ENCODE peak calls at places on chromosomes 2 and 18, in five cellular contexts. One of them, this sample, is unnamed.

GRCh38 chr2:25373269-25373981 is 31.7 kb upstream of the DNMT3A start:
- DNase-seq in ovary: no peak
- DNase-seq in cardiac muscle cell: no peak
- DNase-seq in body of pancreas: peak; percentile 97
- DNase-seq in stimulated activated CD4-positive, alpha-beta T cell treated with anti-CD3 and anti-CD28 coated beads, Interleukin-4, amount 100 ng/mL, for 24 hours: no peak
- DNase-seq in this sample: no peak

GRCh38 chr2:191954446-191954845 is 107.6 kb upstream of the CAVIN2 start:
- DNase-seq in ovary: no peak
- DNase-seq in cardiac muscle cell: peak; percentile 46
- DNase-seq in body of pancreas: no peak
- DNase-seq in stimulated activated CD4-positive, alpha-beta T cell treated with anti-CD3 and anti-CD28 coated beads, Interleukin-4, amount 100 ng/mL, for 24 hours: no peak
- DNase-seq in this sample: no peak

GRCh38 chr2:129011466-129012061 is 692.9 kb upstream of the HS6ST1 start:
- DNase-seq in ovary: no peak
- DNase-seq in cardiac muscle cell: no peak
- DNase-seq in body of pancreas: no peak
- DNase-seq in stimulated activated CD4-positive, alpha-beta T cell treated with anti-CD3 and anti-CD28 coated beads, Interleukin-4, amount 100 ng/mL, for 24 hours: no peak
- DNase-seq in this sample: no peak

GRCh38 chr18:43524260-43524659 is 247.0 kb upstream of the SYT4 start:
- DNase-seq in ovary: no peak
- DNase-seq in cardiac muscle cell: no peak
- DNase-seq in body of pancreas: no peak
- DNase-seq in stimulated activated CD4-positive, alpha-beta T cell treated with anti-CD3 and anti-CD28 coated beads, Interleukin-4, amount 100 ng/mL, for 24 hours: no peak
- DNase-seq in this sample: no peak

GRCh38 chr2:99864561-99865216 is 277.7 kb downstream of the AFF3 start:
- DNase-seq in ovary: no peak
- DNase-seq in cardiac muscle cell: peak; percentile 61
- DNase-seq in body of pancreas: no peak
- DNase-seq in stimulated activated CD4-positive, alpha-beta T cell treated with anti-CD3 and anti-CD28 coated beads, Interleukin-4, amount 100 ng/mL, for 24 hours: no peak
- DNase-seq in this sample: no peak

GRCh38 chr2:233473878-233474277 is 92.7 kb downstream of the USP40 start:
- DNase-seq in ovary: no peak
- DNase-seq in cardiac muscle cell: no peak
- DNase-seq in body of pancreas: no peak
- DNase-seq in stimulated activated CD4-positive, alpha-beta T cell treated with anti-CD3 and anti-CD28 coated beads, Interleukin-4, amount 100 ng/mL, for 24 hours: no peak
- DNase-seq in this sample: no peak

GRCh38 chr2:40346535-40347354 is 105.1 kb downstream of the SLC8A1 start:
- DNase-seq in ovary: no peak
- DNase-seq in cardiac muscle cell: peak; percentile 36
- DNase-seq in body of pancreas: no peak
- DNase-seq in stimulated activated CD4-positive, alpha-beta T cell treated with anti-CD3 and anti-CD28 coated beads, Interleukin-4, amount 100 ng/mL, for 24 hours: no peak
- DNase-seq in this sample: no peak

GRCh38 chr2:30398488-30398887 is 48.6 kb upstream of the LCLAT1 start:
- DNase-seq in ovary: no peak
- DNase-seq in cardiac muscle cell: no peak
- DNase-seq in body of pancreas: no peak
- DNase-seq in stimulated activated CD4-positive, alpha-beta T cell treated with anti-CD3 and anti-CD28 coated beads, Interleukin-4, amount 100 ng/mL, for 24 hours: no peak
- DNase-seq in this sample: no peak

GRCh38 chr2:12127639-12128038 is 381.2 kb downstream of the LPIN1 start:
- DNase-seq in ovary: no peak
- DNase-seq in cardiac muscle cell: no peak
- DNase-seq in body of pancreas: no peak
- DNase-seq in stimulated activated CD4-positive, alpha-beta T cell treated with anti-CD3 and anti-CD28 coated beads, Interleukin-4, amount 100 ng/mL, for 24 hours: no peak
- DNase-seq in this sample: no peak

GRCh38 chr2:184053326-184053725 is 545.0 kb upstream of the ZNF804A start:
- DNase-seq in ovary: no peak
- DNase-seq in cardiac muscle cell: no peak
- DNase-seq in body of pancreas: peak; percentile 41
- DNase-seq in stimulated activated CD4-positive, alpha-beta T cell treated with anti-CD3 and anti-CD28 coated beads, Interleukin-4, amount 100 ng/mL, for 24 hours: no peak
- DNase-seq in this sample: no peak

GRCh38 chr18:76658627-76659026 is 163.6 kb upstream of the ZNF516 start:
- DNase-seq in ovary: no peak
- DNase-seq in cardiac muscle cell: no peak
- DNase-seq in body of pancreas: no peak
- DNase-seq in stimulated activated CD4-positive, alpha-beta T cell treated with anti-CD3 and anti-CD28 coated beads, Interleukin-4, amount 100 ng/mL, for 24 hours: peak; percentile 12
- DNase-seq in this sample: peak; percentile 56

GRCh38 chr2:42810971-42811865 is 18.8 kb upstream of the HAAO start:
- DNase-seq in ovary: peak; percentile 77
- DNase-seq in cardiac muscle cell: peak; percentile 86
- DNase-seq in body of pancreas: peak; percentile 34
- DNase-seq in stimulated activated CD4-positive, alpha-beta T cell treated with anti-CD3 and anti-CD28 coated beads, Interleukin-4, amount 100 ng/mL, for 24 hours: peak; percentile 46
- DNase-seq in this sample: peak; percentile 60

GRCh38 chr2:176088048-176088936 is 4.2 kb upstream of the HOXD13 start:
- DNase-seq in ovary: no peak
- DNase-seq in cardiac muscle cell: peak; percentile 48
- DNase-seq in body of pancreas: peak; percentile 63
- DNase-seq in stimulated activated CD4-positive, alpha-beta T cell treated with anti-CD3 and anti-CD28 coated beads, Interleukin-4, amount 100 ng/mL, for 24 hours: no peak
- DNase-seq in this sample: no peak

GRCh38 chr2:202373490-202373889 is 2.6 kb upstream of the BMPR2 start:
- DNase-seq in ovary: no peak
- DNase-seq in cardiac muscle cell: peak; percentile 74
- DNase-seq in body of pancreas: no peak
- DNase-seq in stimulated activated CD4-positive, alpha-beta T cell treated with anti-CD3 and anti-CD28 coated beads, Interleukin-4, amount 100 ng/mL, for 24 hours: no peak
- DNase-seq in this sample: no peak

GRCh38 chr2:187003611-187004010 is 154.6 kb upstream of the ZSWIM2 start:
- DNase-seq in ovary: no peak
- DNase-seq in cardiac muscle cell: peak; percentile 9
- DNase-seq in body of pancreas: no peak
- DNase-seq in stimulated activated CD4-positive, alpha-beta T cell treated with anti-CD3 and anti-CD28 coated beads, Interleukin-4, amount 100 ng/mL, for 24 hours: no peak
- DNase-seq in this sample: no peak

GRCh38 chr2:72605836-72606442 is 219.9 kb downstream of the EXOC6B start:
- DNase-seq in ovary: no peak
- DNase-seq in cardiac muscle cell: peak; percentile 40
- DNase-seq in body of pancreas: no peak
- DNase-seq in stimulated activated CD4-positive, alpha-beta T cell treated with anti-CD3 and anti-CD28 coated beads, Interleukin-4, amount 100 ng/mL, for 24 hours: no peak
- DNase-seq in this sample: no peak

GRCh38 chr2:172962824-172963223 is 112.8 kb upstream of the MAP3K20 start:
- DNase-seq in ovary: no peak
- DNase-seq in cardiac muscle cell: peak; percentile 51
- DNase-seq in body of pancreas: no peak
- DNase-seq in stimulated activated CD4-positive, alpha-beta T cell treated with anti-CD3 and anti-CD28 coated beads, Interleukin-4, amount 100 ng/mL, for 24 hours: peak; percentile 30
- DNase-seq in this sample: peak; percentile 16

GRCh38 chr18:79900610-79901570 is 50.6 kb downstream of the SLC66A2 start:
- DNase-seq in ovary: peak; percentile 20
- DNase-seq in cardiac muscle cell: no peak
- DNase-seq in body of pancreas: peak; percentile 4
- DNase-seq in stimulated activated CD4-positive, alpha-beta T cell treated with anti-CD3 and anti-CD28 coated beads, Interleukin-4, amount 100 ng/mL, for 24 hours: no peak
- DNase-seq in this sample: peak; percentile 2

GRCh38 chr2:239266779-239267410 is 133.9 kb downstream of the HDAC4 start:
- DNase-seq in ovary: no peak
- DNase-seq in cardiac muscle cell: no peak
- DNase-seq in body of pancreas: no peak
- DNase-seq in stimulated activated CD4-positive, alpha-beta T cell treated with anti-CD3 and anti-CD28 coated beads, Interleukin-4, amount 100 ng/mL, for 24 hours: no peak
- DNase-seq in this sample: no peak

GRCh38 chr2:106030287-106031268 is 163.5 kb downstream of the UXS1 start:
- DNase-seq in ovary: peak; percentile 35
- DNase-seq in cardiac muscle cell: peak; percentile 96
- DNase-seq in body of pancreas: peak; percentile 9
- DNase-seq in stimulated activated CD4-positive, alpha-beta T cell treated with anti-CD3 and anti-CD28 coated beads, Interleukin-4, amount 100 ng/mL, for 24 hours: peak; percentile 61
- DNase-seq in this sample: peak; percentile 58

GRCh38 chr18:48408727-48409590 is at the start of gene ZBTB7C:
- DNase-seq in ovary: peak; percentile 45
- DNase-seq in cardiac muscle cell: peak; percentile 22
- DNase-seq in body of pancreas: peak; percentile 59
- DNase-seq in stimulated activated CD4-positive, alpha-beta T cell treated with anti-CD3 and anti-CD28 coated beads, Interleukin-4, amount 100 ng/mL, for 24 hours: no peak
- DNase-seq in this sample: peak; percentile 17

GRCh38 chr18:61992923-61993322 is 100.1 kb upstream of the RNF152 start:
- DNase-seq in ovary: no peak
- DNase-seq in cardiac muscle cell: peak; percentile 76
- DNase-seq in body of pancreas: no peak
- DNase-seq in stimulated activated CD4-positive, alpha-beta T cell treated with anti-CD3 and anti-CD28 coated beads, Interleukin-4, amount 100 ng/mL, for 24 hours: no peak
- DNase-seq in this sample: no peak

GRCh38 chr2:12169721-12170120 is 423.3 kb downstream of the LPIN1 start:
- DNase-seq in ovary: no peak
- DNase-seq in cardiac muscle cell: peak; percentile 93
- DNase-seq in body of pancreas: peak; percentile 10
- DNase-seq in stimulated activated CD4-positive, alpha-beta T cell treated with anti-CD3 and anti-CD28 coated beads, Interleukin-4, amount 100 ng/mL, for 24 hours: peak; percentile 18
- DNase-seq in this sample: peak; percentile 62

GRCh38 chr2:63121055-63121834 is 70.6 kb downstream of the OTX1 start:
- DNase-seq in ovary: no peak
- DNase-seq in cardiac muscle cell: no peak
- DNase-seq in body of pancreas: no peak
- DNase-seq in stimulated activated CD4-positive, alpha-beta T cell treated with anti-CD3 and anti-CD28 coated beads, Interleukin-4, amount 100 ng/mL, for 24 hours: no peak
- DNase-seq in this sample: no peak

GRCh38 chr2:98771771-98772521 is 41.0 kb upstream of the MGAT4A start:
- DNase-seq in ovary: no peak
- DNase-seq in cardiac muscle cell: peak; percentile 90
- DNase-seq in body of pancreas: no peak
- DNase-seq in stimulated activated CD4-positive, alpha-beta T cell treated with anti-CD3 and anti-CD28 coated beads, Interleukin-4, amount 100 ng/mL, for 24 hours: peak; percentile 62
- DNase-seq in this sample: peak; percentile 65

GRCh38 chr2:3423492-3424170 is 44.1 kb downstream of the TRAPPC12 start:
- DNase-seq in ovary: peak; percentile 74
- DNase-seq in cardiac muscle cell: peak; percentile 61
- DNase-seq in body of pancreas: peak; percentile 76
- DNase-seq in stimulated activated CD4-positive, alpha-beta T cell treated with anti-CD3 and anti-CD28 coated beads, Interleukin-4, amount 100 ng/mL, for 24 hours: peak; percentile 81
- DNase-seq in this sample: peak; percentile 89

GRCh38 chr2:49288113-49288710 is 133.9 kb upstream of the FSHR start:
- DNase-seq in ovary: no peak
- DNase-seq in cardiac muscle cell: peak; percentile 70
- DNase-seq in body of pancreas: no peak
- DNase-seq in stimulated activated CD4-positive, alpha-beta T cell treated with anti-CD3 and anti-CD28 coated beads, Interleukin-4, amount 100 ng/mL, for 24 hours: no peak
- DNase-seq in this sample: no peak